ENCODE peak calls at places on chromosomes 2 and 18, in ten cellular contexts. M is MCF 10A, V is Caco-2, F is glutamatergic neuron, L is choroid plexus epithelial cell, C is heart right ventricle, E is adrenal gland, R is AG09309, S is SK-N-SH, D is AG04450. G is an unnamed sample.

GRCh38 chr2:95346738-95347671 is 49.9 kb downstream of the KCNIP3 start:
- DNase-seq in M (no peak), V (peak), F (no peak), L (peak), C (peak), E (no peak), R (no peak), S (peak), D (no peak), G (peak)

GRCh38 chr2:54606393-54606973 is 117.0 kb upstream of the EML6 start:
- DNase-seq in M (no peak), V (no peak), F (no peak), L (no peak), C (no peak), E (no peak), R (no peak), S (no peak), D (no peak), G (no peak)

GRCh38 chr2:134087371-134087921 is 166.4 kb upstream of the MGAT5 start:
- DNase-seq in M (no peak), V (peak), F (no peak), L (no peak), C (no peak), E (no peak), R (no peak), S (no peak), D (no peak), G (no peak)

GRCh38 chr2:22238967-22239366 is 1115.2 kb downstream of the TDRD15 start:
- DNase-seq in M (no peak), V (no peak), F (no peak), L (no peak), C (no peak), E (no peak), R (no peak), S (no peak), D (no peak), G (no peak)

GRCh38 chr2:10187661-10188060 is 65.1 kb downstream of the RRM2 start:
- DNase-seq in M (no peak), V (no peak), F (no peak), L (no peak), C (no peak), E (no peak), R (no peak), S (no peak), D (no peak), G (no peak)

GRCh38 chr2:188303363-188304031 is 11.8 kb downstream of the GULP1 start:
- DNase-seq in M (peak), V (peak), F (no peak), L (peak), C (no peak), E (no peak), R (no peak), S (no peak), D (no peak), G (no peak)

GRCh38 chr2:219309278-219309677 is at the start of gene PTPRN:
- DNase-seq in M (no peak), V (no peak), F (peak), L (peak), C (no peak), E (no peak), R (no peak), S (peak), D (peak), G (no peak)

GRCh38 chr2:188292446-188293239 is 969 bp downstream of the GULP1 start:
- DNase-seq in M (peak), V (peak), F (peak), L (peak), C (peak), E (peak), R (peak), S (peak), D (peak), G (peak)

GRCh38 chr18:39835303-39836030 is 2119.6 kb upstream of the PIK3C3 start:
- DNase-seq in M (no peak), V (no peak), F (no peak), L (peak), C (no peak), E (no peak), R (no peak), S (no peak), D (no peak), G (no peak)
- TF ChIP-seq CTCF in M (no peak), V (no peak), F (no peak), L (no peak), C (no peak), E (no peak), R (no peak), S (no peak), D (no peak), G (no peak)

GRCh38 chr2:24231461-24231881 is 56.6 kb downstream of the FAM228A start:
- DNase-seq in M (no peak), V (no peak), F (no peak), L (peak), C (no peak), E (no peak), R (no peak), S (no peak), D (no peak), G (no peak)

GRCh38 chr2:24241528-24241927 is 66.7 kb downstream of the FAM228A start:
- DNase-seq in M (no peak), V (no peak), F (no peak), L (no peak), C (no peak), E (no peak), R (no peak), S (no peak), D (no peak), G (no peak)

GRCh38 chr2:24233321-24233720 is 58.5 kb downstream of the FAM228A start:
- DNase-seq in M (no peak), V (no peak), F (no peak), L (no peak), C (no peak), E (no peak), R (no peak), S (no peak), D (no peak), G (no peak)

GRCh38 chr2:24238158-24238557 is 63.3 kb downstream of the FAM228A start:
- DNase-seq in M (no peak), V (no peak), F (no peak), L (no peak), C (no peak), E (no peak), R (no peak), S (no peak), D (no peak), G (no peak)

DNA sequence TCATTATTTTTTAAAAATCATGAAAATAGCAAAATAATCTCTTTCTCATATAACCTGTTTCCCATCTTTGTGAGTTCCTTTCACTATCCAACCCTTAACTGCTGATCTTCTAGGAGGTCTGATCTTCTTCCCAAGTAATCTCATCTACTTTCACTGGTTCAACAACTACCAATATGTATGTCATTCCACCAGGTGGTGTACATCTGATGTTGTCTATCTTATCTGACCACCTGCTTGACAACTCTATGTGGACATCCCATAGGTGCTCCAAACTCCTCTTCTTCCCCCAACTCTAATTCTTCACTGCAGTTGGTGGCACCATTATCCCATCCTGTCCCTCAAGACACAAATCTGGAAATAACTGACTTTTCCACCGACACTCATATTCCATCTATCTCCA is 62.5 kb downstream of the FAM228A start:
- DNase-seq in M (no peak), V (no peak), F (no peak), L (no peak), C (no peak), E (no peak), R (no peak), S (no peak), D (no peak), G (no peak)
- TF ChIP-seq CTCF in M (no peak), V (no peak), F (no peak), L (peak), C (no peak), E (no peak), R (no peak), S (no peak), D (no peak), G (no peak)

GRCh38 chr2:74562126-74562775 is 7.7 kb downstream of the DOK1 start:
- DNase-seq in M (no peak), V (no peak), F (no peak), L (no peak), C (no peak), E (no peak), R (no peak), S (no peak), D (no peak), G (no peak)
- TF ChIP-seq CTCF in M (no peak), V (no peak), F (no peak), L (no peak), C (no peak), E (no peak), R (no peak), S (no peak), D (no peak), G (no peak)

GRCh38 chr2:157984866-157985265 is 108.7 kb upstream of the ACVR1 start:
- DNase-seq in M (no peak), V (no peak), F (no peak), L (no peak), C (no peak), E (no peak), R (no peak), S (no peak), D (no peak), G (no peak)
- TF ChIP-seq CTCF in M (no peak), V (no peak), F (no peak), L (no peak), C (no peak), E (no peak), R (no peak), S (no peak), D (no peak), G (no peak)

GRCh38 chr2:171347158-171347557 is 86.6 kb downstream of the METTL8 start:
- DNase-seq in M (no peak), V (no peak), F (no peak), L (peak), C (no peak), E (no peak), R (no peak), S (no peak), D (no peak), G (no peak)
- TF ChIP-seq CTCF in M (no peak), V (no peak), F (no peak), L (peak), C (peak), E (no peak), R (no peak), S (no peak), D (no peak), G (no peak)

GRCh38 chr18:57832730-57833129 is 29.6 kb upstream of the ATP8B1 start:
- DNase-seq in M (no peak), V (no peak), F (no peak), L (no peak), C (no peak), E (no peak), R (no peak), S (no peak), D (no peak), G (no peak)

GRCh38 chr18:57835904-57836303 is 32.8 kb upstream of the ATP8B1 start:
- DNase-seq in M (no peak), V (no peak), F (no peak), L (no peak), C (no peak), E (no peak), R (no peak), S (no peak), D (no peak), G (no peak)

GRCh38 chr18:57834616-57835015 is 31.5 kb upstream of the ATP8B1 start:
- DNase-seq in M (no peak), V (no peak), F (no peak), L (no peak), C (no peak), E (no peak), R (no peak), S (no peak), D (no peak), G (no peak)

GRCh38 chr18:57833441-57834101 is 30.5 kb upstream of the ATP8B1 start:
- DNase-seq in M (peak), V (peak), F (no peak), L (peak), C (no peak), E (peak), R (no peak), S (no peak), D (no peak), G (no peak)

GRCh38 chr18:57831597-57832377 is 28.7 kb upstream of the ATP8B1 start:
- DNase-seq in M (no peak), V (no peak), F (no peak), L (no peak), C (no peak), E (no peak), R (no peak), S (no peak), D (no peak), G (no peak)
- TF ChIP-seq CTCF in M (no peak), V (no peak), F (no peak), L (no peak), C (no peak), E (no peak), R (no peak), S (no peak), D (no peak), G (no peak)

GRCh38 chr2:127859712-127860085 is 1.7 kb upstream of the POLR2D start:
- DNase-seq in M (peak), V (peak), F (peak), L (peak), C (peak), E (peak), R (no peak), S (no peak), D (no peak), G (peak)
- TF ChIP-seq CTCF in M (no peak), V (no peak), F (no peak), L (no peak), C (no peak), E (no peak), R (no peak), S (no peak), D (no peak), G (no peak)

GRCh38 chr2:23366720-23367119 is 18.3 kb upstream of the KLHL29 start:
- DNase-seq in M (peak), V (no peak), F (no peak), L (no peak), C (no peak), E (peak), R (no peak), S (no peak), D (no peak), G (no peak)
- TF ChIP-seq CTCF in M (peak), V (no peak), F (no peak), L (no peak), C (no peak), E (no peak), R (no peak), S (no peak), D (no peak), G (no peak)

GRCh38 chr2:1249897-1250687 is 163.2 kb upstream of the TPO start:
- DNase-seq in M (no peak), V (no peak), F (no peak), L (no peak), C (no peak), E (no peak), R (no peak), S (no peak), D (no peak), G (no peak)

GRCh38 chr2:1245193-1245592 is 168.1 kb upstream of the TPO start:
- DNase-seq in M (no peak), V (no peak), F (no peak), L (no peak), C (no peak), E (no peak), R (no peak), S (no peak), D (no peak), G (no peak)

GRCh38 chr2:1251520-1251919 is 161.7 kb upstream of the TPO start:
- DNase-seq in M (no peak), V (no peak), F (no peak), L (no peak), C (no peak), E (no peak), R (no peak), S (no peak), D (no peak), G (no peak)

GRCh38 chr2:1248187-1248586 is 165.1 kb upstream of the TPO start:
- DNase-seq in M (no peak), V (no peak), F (no peak), L (no peak), C (no peak), E (no peak), R (no peak), S (peak), D (no peak), G (no peak)

GRCh38 chr2:1246239-1246638 is 167.0 kb upstream of the TPO start:
- DNase-seq in M (no peak), V (no peak), F (no peak), L (no peak), C (no peak), E (no peak), R (no peak), S (no peak), D (no peak), G (no peak)
- TF ChIP-seq CTCF in M (no peak), V (no peak), F (no peak), L (no peak), C (no peak), E (no peak), R (no peak), S (no peak), D (no peak), G (no peak)

DNA sequence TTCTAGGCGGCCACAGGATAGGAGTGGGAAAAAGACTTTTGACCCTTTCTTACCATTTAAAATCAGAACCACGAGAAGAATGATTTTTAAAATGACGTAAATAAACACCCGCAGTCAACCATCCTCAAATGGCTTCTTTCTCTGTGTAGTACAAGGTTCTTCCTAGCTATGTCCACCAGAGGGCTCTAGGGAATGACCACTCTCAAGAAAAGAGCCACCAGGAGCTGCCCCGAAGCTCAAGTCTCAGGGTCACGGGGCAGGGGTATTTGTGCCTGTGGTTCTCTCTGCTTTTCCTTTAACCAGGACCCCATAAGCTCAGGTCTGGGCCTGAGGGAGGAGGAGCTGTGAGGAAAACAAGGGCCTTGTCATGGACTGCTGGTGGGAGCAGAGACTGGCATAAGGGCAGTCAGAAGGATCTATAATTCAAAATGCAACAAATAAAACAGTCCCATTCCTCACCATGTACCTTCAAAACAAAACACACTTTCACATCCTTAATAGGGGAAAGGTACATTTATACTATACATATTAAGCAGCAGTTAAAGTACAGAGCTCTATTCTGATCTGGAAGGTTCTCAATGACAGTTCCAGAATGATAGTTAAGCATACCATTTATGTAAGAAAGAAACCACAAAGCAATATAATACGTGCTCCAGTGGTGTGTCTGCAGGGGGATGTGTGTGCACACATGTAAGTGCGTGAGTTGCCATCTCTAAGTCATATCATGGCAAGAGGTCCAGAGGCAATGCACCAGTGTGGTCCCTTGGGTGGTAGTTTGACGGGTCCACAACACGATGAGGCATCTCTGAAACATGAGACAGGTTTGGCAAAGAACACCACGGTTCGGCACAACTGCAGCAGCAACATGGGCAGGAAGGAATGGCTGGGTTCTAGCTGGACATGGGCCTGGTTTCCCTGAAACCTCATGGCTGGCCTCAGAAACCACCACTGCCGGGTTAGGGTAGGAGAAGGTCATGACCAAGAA is 18.6 kb downstream of the LYPD1 start:
- DNase-seq in M (peak), V (no peak), F (no peak), L (peak), C (no peak), E (no peak), R (no peak), S (peak), D (no peak), G (peak)
- TF ChIP-seq CTCF in M (no peak), V (no peak), F (peak), L (peak), C (no peak), E (peak), R (peak), S (peak), D (peak), G (peak)